ENCODE peak calls at places on chromosomes 12 and 14, in four cellular contexts. J is SK-N-SH, W is H1, B is GM12878. Y is an unnamed sample.

GRCh38 chr14:21978184-21978998 is 304.8 kb upstream of the OR4E1 start:
- DNase-seq in J (peak), W (peak), B (no peak), Y (peak)

GRCh38 chr14:94110552-94111181 is at the start of gene IFI27:
- DNase-seq in J (no peak), W (no peak), B (no peak), Y (no peak)

GRCh38 chr14:67410313-67410712 is 1.7 kb downstream of the PLEK2 start:
- DNase-seq in J (no peak), W (no peak), B (no peak), Y (no peak)

GRCh38 chr14:50733479-50733878 is 65.4 kb upstream of the SAV1 start:
- DNase-seq in J (no peak), W (no peak), B (no peak), Y (no peak)

GRCh38 chr14:45112886-45113772 is 21.2 kb downstream of the FKBP3 start:
- DNase-seq in J (no peak), W (no peak), B (no peak), Y (peak)

GRCh38 chr12:50647031-50647430 is 116.9 kb upstream of the ATF1 start:
- DNase-seq in J (no peak), W (no peak), B (no peak), Y (no peak)

GRCh38 chr14:74510211-74510931 is 16.8 kb downstream of the ISCA2 start:
- DNase-seq in J (no peak), W (no peak), B (no peak), Y (no peak)

GRCh38 chr14:64539186-64539552 is 1.4 kb upstream of the HSPA2 start:
- DNase-seq in J (no peak), W (no peak), B (no peak), Y (no peak)

GRCh38 chr12:76929499-76929898 is 50.7 kb upstream of the CSRP2 start:
- DNase-seq in J (no peak), W (no peak), B (no peak), Y (no peak)

GRCh38 chr14:89805501-89805900 is 149.0 kb downstream of the EFCAB11 start:
- DNase-seq in J (no peak), W (no peak), B (no peak), Y (no peak)

GRCh38 chr14:32078030-32078793 is 1.1 kb downstream of the ARHGAP5 start:
- DNase-seq in J (peak), W (no peak), B (no peak), Y (peak)

GRCh38 chr14:64871344-64871743 is 8.4 kb downstream of the SPTB start:
- DNase-seq in J (no peak), W (no peak), B (no peak), Y (no peak)

GRCh38 chr14:101560534-101561113 is 671 bp upstream of the DIO3 start:
- DNase-seq in J (no peak), W (no peak), B (no peak), Y (no peak)

GRCh38 chr12:44317651-44318126 is 481.8 kb downstream of the TMEM117 start:
- DNase-seq in J (peak), W (peak), B (no peak), Y (no peak)

GRCh38 chr12:118544569-118544968 is 168.2 kb downstream of the SUDS3 start:
- DNase-seq in J (no peak), W (no peak), B (no peak), Y (no peak)

GRCh38 chr12:59839514-59839913 is 243.7 kb downstream of the SLC16A7 start:
- DNase-seq in J (no peak), W (no peak), B (no peak), Y (no peak)

GRCh38 chr12:105156260-105156659 is 48.7 kb downstream of the WASHC4 start:
- DNase-seq in J (no peak), W (no peak), B (no peak), Y (no peak)

GRCh38 chr12:112321277-112321676 is 61.0 kb downstream of the HECTD4 start:
- DNase-seq in J (no peak), W (no peak), B (no peak), Y (no peak)

GRCh38 chr12:106418970-106419369 is 61.4 kb downstream of the POLR3B start:
- DNase-seq in J (no peak), W (no peak), B (no peak), Y (no peak)

GRCh38 chr12:53221203-53222076 is 10.6 kb downstream of the RARG start:
- DNase-seq in J (peak), W (peak), B (no peak), Y (peak)

GRCh38 chr14:62667515-62667914 is 377.7 kb downstream of the KCNH5 start:
- DNase-seq in J (no peak), W (no peak), B (no peak), Y (no peak)

GRCh38 chr12:4228122-4228580 is 45.4 kb upstream of the CCND2 start:
- DNase-seq in J (no peak), W (peak), B (no peak), Y (no peak)

GRCh38 chr12:92158711-92159534 is 13.3 kb upstream of the BTG1 start:
- DNase-seq in J (no peak), W (no peak), B (no peak), Y (no peak)

GRCh38 chr12:65019696-65020095 is 101.4 kb downstream of the WIF1 start:
- DNase-seq in J (no peak), W (no peak), B (no peak), Y (no peak)

GRCh38 chr14:64944861-64945260 is 2.3 kb upstream of the GPX2 start:
- DNase-seq in J (no peak), W (no peak), B (no peak), Y (no peak)

GRCh38 chr12:111584959-111585358 is 14.2 kb downstream of the ATXN2 start:
- DNase-seq in J (no peak), W (no peak), B (no peak), Y (no peak)

GRCh38 chr12:123892180-123892559 is 80.5 kb downstream of the CCDC92 start:
- DNase-seq in J (no peak), W (no peak), B (no peak), Y (no peak)

GRCh38 chr12:111451232-111451631 is 45.5 kb downstream of the SH2B3 start:
- DNase-seq in J (no peak), W (no peak), B (no peak), Y (no peak)

DNA sequence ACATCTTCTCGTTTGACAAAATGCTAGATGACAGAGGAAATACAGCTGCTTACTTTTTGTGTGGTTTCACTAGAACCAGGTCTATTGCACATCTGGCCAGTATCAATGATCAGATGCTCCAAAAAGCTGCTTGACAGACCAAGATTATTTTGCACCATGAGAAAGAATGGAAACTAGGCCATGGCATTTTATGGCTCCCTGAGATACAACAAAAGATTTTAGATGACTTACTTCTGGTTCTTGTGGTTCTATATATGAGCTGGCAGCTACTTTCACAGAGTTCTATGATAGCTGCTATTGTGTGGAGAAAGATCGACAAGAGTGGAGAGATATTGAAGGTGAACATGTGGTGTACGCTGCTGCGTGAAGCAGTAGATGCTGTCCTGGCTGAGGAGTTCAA is 25.8 kb upstream of the PPFIBP1 start:
- DNase-seq in J (no peak), W (no peak), B (peak), Y (no peak)
- TF ChIP-seq JUND in J (no peak), W (no peak), B (no peak), Y (no peak)

GRCh38 chr12:63752283-63752682 is 27.4 kb upstream of the RXYLT1 start:
- DNase-seq in J (no peak), W (no peak), B (no peak), Y (no peak)
- TF ChIP-seq JUND in J (no peak), W (no peak), B (no peak), Y (no peak)

DNA sequence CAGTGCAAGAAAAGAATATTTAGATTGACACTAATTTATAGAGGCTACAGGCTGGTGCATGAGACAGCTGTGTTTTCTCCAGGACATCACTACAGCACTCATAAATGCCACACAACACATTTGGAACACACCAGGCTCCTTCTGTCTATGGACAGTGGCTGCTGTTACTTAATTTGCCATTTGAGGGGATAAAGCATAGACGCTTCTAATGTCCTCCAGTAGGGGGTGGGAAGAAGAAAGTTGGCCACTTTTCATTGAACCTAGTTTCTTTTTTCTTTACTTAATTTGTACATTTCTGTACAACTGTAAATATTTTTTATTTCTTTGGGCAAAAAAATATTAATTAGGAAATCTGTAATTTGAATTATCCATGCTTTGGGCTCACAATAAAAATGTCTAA is 12.4 kb upstream of the RTN1 start:
- DNase-seq in J (no peak), W (no peak), B (no peak), Y (no peak)
- TF ChIP-seq JUND in J (no peak), W (no peak), B (no peak), Y (no peak)

DNA sequence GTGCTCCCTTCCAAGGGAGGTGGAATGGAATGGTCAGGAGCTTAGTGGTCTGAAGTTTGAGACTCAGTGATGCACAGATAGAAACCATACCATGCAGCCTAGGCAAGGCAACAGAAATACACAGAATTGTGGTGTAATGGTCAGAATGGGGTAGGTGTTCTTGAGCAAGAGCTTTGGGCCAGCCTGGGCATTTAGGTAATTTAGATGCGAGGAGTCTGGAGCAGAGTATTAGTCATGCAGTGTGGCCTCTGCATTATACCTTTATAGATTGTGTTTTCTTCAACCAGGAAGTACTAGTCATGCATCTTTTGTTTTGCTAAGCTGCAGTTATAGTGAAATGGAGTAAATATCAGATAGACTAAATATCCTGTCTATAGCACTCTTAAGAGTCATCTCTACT is 118.3 kb downstream of the DAAM1 start:
- DNase-seq in J (no peak), W (no peak), B (no peak), Y (no peak)
- TF ChIP-seq JUND in J (peak), W (no peak), B (no peak), Y (no peak)

GRCh38 chr12:109679716-109680520 is 33.7 kb upstream of the FAM222A start:
- DNase-seq in J (no peak), W (no peak), B (no peak), Y (no peak)
- TF ChIP-seq JUND in J (no peak), W (no peak), B (no peak), Y (no peak)

GRCh38 chr12:96906498-96906848 is 584 bp upstream of the NEDD1 start:
- DNase-seq in J (no peak), W (no peak), B (no peak), Y (peak)

GRCh38 chr12:96908170-96908675 is 1.2 kb downstream of the NEDD1 start:
- DNase-seq in J (no peak), W (no peak), B (no peak), Y (peak)

GRCh38 chr12:96907681-96908163 is 665 bp downstream of the NEDD1 start:
- DNase-seq in J (peak), W (peak), B (no peak), Y (no peak)

GRCh38 chr12:96902076-96902475 is 5.0 kb upstream of the NEDD1 start:
- DNase-seq in J (no peak), W (no peak), B (no peak), Y (peak)

DNA sequence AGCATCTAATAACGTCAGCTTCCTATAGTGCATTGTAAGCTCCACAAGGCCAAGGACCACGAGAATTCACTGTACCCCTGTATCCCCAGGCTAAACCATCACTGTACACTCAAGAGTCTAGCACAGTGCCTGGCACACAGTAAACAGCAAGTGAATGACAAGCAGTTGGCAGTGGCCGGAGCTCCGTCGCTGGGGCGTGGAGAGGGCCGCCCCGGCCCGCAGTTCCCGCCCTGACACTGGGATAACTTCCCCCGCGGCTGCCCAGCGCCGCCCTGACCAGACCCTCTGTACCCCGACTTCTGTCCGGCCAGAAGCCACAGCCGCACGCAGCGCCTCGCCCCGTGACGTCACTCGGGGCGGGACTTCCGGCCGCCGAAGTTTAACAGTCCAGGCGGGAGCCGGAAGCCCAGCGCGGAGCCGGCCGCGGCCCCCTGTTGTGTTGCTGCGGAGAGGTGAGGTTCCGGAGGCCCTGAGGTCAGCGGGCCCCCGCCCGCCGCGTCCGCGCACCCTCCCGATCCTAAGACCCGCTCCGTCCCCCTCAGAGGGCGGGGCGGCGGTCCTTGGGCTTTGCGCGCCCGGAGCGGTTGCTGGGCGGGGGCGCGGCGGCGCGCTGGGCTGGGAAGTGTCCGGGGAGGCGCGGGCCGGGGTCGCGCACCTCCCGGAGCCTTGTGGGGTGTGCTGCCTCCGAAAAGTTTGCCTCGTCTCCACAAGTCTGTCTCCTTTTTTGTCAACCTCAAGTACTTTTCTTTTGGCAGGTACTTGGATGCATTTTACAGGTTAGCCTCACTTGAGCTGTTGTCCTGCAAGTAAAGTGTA is at the start of gene NEDD1:
- DNase-seq in J (peak), W (peak), B (no peak), Y (peak)
- TF ChIP-seq JUND in J (no peak), W (peak), B (peak), Y (no peak)

GRCh38 chr12:14362347-14362746 is 3.1 kb upstream of the ATF7IP start:
- DNase-seq in J (no peak), W (no peak), B (peak), Y (no peak)
- TF ChIP-seq JUND in J (no peak), W (no peak), B (no peak), Y (no peak)

GRCh38 chr12:79347852-79348251 is 342.9 kb downstream of the PAWR start:
- DNase-seq in J (no peak), W (no peak), B (no peak), Y (no peak)

GRCh38 chr12:79344855-79345840 is 345.6 kb downstream of the PAWR start:
- DNase-seq in J (peak), W (no peak), B (peak), Y (peak)
- TF ChIP-seq JUND in J (no peak), W (no peak), B (no peak), Y (no peak)

DNA sequence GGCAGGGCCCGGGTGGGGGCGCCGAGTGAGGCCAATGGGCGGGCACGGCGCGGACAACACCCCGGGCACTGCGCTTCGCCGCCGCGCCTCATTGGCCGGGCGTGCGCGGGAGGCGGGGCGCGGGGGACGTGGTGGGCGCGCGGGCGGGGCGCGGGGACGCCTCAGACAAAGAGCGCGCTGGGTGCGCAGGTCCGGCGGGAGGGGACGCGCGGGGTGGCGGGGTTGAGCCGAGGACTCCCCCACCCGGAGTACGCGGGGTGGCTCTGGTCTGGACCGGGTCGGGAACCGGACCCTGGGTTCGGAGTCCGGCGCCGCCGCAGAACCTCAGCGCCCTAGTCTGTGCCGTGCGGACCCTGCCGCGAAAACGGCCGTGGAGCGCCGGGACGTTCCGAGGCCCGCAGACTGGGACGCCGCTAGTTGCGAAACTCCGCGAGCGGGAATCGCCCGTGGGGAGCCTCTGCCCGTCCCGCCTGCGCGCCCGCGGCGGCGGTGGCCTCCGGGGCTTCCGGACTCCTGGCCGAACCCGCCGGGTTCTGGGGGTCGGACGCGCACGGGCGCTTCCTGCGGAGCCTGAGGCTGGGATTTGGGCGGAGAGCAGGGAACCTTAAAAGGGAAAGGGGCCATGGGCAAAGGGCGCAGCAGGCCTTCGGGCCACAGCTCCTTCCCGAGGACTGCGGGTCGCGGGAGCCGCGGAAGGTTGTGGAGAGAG is 416 bp upstream of the SLC25A29 start:
- DNase-seq in J (peak), W (peak), B (no peak), Y (peak)
- TF ChIP-seq JUND in J (no peak), W (no peak), B (no peak), Y (no peak)

GRCh38 chr12:95700316-95700785 is 90.2 kb downstream of the NTN4 start:
- DNase-seq in J (no peak), W (no peak), B (peak), Y (no peak)
- TF ChIP-seq JUND in J (no peak), W (no peak), B (peak), Y (no peak)